ENCODE peak calls at places on chromosomes 12 and 14, in six cellular contexts. N, O, B, E, C and D are unnamed samples.

GRCh38 chr12:45327823-45328383 is 112.0 kb downstream of the ANO6 start:
- DNase-seq in N (no peak), O (no peak), B (no peak), E (no peak), C (no peak), D (no peak)

GRCh38 chr14:85531594-85532391 is 1.8 kb downstream of the FLRT2 start:
- DNase-seq in N (no peak), O (no peak), B (no peak), E (no peak), C (no peak), D (no peak)

GRCh38 chr14:50335389-50335788 is 23.3 kb downstream of the DMAC2L start:
- DNase-seq in N (no peak), O (peak; percentile 53), B (peak; percentile 13), E (no peak), C (no peak), D (no peak)

GRCh38 chr12:28409892-28410291 is 219.6 kb downstream of the CCDC91 start:
- DNase-seq in N (no peak), O (no peak), B (no peak), E (no peak), C (no peak), D (no peak)

GRCh38 chr12:119468286-119468685 is 125.3 kb upstream of the TMEM233 start:
- DNase-seq in N (no peak), O (no peak), B (no peak), E (no peak), C (no peak), D (no peak)

GRCh38 chr14:90805662-90806548 is 10.3 kb downstream of the TTC7B start:
- DNase-seq in N (no peak), O (no peak), B (no peak), E (no peak), C (peak; percentile 40), D (no peak)

GRCh38 chr14:105075364-105076295 is 10.4 kb upstream of the GPR132 start:
- DNase-seq in N (no peak), O (no peak), B (no peak), E (peak; percentile 95), C (peak; percentile 87), D (peak; percentile 93)

GRCh38 chr14:55781046-55781445 is 201.0 kb downstream of the KTN1 start:
- DNase-seq in N (no peak), O (no peak), B (no peak), E (no peak), C (no peak), D (no peak)

GRCh38 chr12:17284873-17285272 is 678.9 kb upstream of the LMO3 start:
- DNase-seq in N (no peak), O (no peak), B (no peak), E (no peak), C (no peak), D (no peak)

GRCh38 chr14:21724115-21724973 is 50.7 kb upstream of the OR4E1 start:
- DNase-seq in N (no peak), O (no peak), B (no peak), E (no peak), C (no peak), D (no peak)

GRCh38 chr12:27186240-27186839 is 57.7 kb upstream of the STK38L start:
- DNase-seq in N (no peak), O (no peak), B (no peak), E (no peak), C (no peak), D (no peak)

GRCh38 chr12:56221233-56221756 is 427 bp downstream of the RNF41 start:
- DNase-seq in N (no peak), O (no peak), B (no peak), E (no peak), C (no peak), D (no peak)

GRCh38 chr12:56224102-56224701 is at the start of gene NABP2:
- DNase-seq in N (peak; percentile 89), O (peak; percentile 95), B (peak; percentile 92), E (peak; percentile 99), C (peak; percentile 99), D (peak; percentile 100)

GRCh38 chr12:56223571-56224101 is 506 bp upstream of the NABP2 start:
- DNase-seq in N (no peak), O (no peak), B (no peak), E (no peak), C (no peak), D (no peak)

GRCh38 chr12:56221757-56222530 is at the start of gene RNF41:
- DNase-seq in N (peak; percentile 82), O (peak; percentile 89), B (peak; percentile 91), E (peak; percentile 94), C (peak; percentile 94), D (peak; percentile 97)

DNA sequence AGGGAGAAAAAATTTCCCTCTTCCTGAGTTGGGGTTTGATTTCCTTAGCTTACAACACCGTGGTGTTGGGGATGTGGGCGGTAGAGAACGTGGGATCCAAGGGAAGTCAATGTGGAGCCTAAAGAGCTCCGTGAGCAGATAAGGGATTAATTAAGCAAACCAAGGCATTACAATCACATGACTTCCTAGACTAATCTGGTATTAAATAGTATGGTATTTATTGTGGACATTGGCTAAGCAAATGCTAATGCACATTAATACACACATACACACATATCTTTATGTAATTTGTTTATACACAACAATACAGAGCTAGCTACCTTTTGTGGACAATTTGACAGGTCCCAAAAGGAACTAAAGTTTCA is 791 bp upstream of the RNF41 start:
- DNase-seq in N (no peak), O (no peak), B (no peak), E (no peak), C (no peak), D (no peak)
- TF ChIP-seq POLR2A in N (no peak), O (no peak), B (no peak), E (no peak), C (no peak), D (no peak)

DNA sequence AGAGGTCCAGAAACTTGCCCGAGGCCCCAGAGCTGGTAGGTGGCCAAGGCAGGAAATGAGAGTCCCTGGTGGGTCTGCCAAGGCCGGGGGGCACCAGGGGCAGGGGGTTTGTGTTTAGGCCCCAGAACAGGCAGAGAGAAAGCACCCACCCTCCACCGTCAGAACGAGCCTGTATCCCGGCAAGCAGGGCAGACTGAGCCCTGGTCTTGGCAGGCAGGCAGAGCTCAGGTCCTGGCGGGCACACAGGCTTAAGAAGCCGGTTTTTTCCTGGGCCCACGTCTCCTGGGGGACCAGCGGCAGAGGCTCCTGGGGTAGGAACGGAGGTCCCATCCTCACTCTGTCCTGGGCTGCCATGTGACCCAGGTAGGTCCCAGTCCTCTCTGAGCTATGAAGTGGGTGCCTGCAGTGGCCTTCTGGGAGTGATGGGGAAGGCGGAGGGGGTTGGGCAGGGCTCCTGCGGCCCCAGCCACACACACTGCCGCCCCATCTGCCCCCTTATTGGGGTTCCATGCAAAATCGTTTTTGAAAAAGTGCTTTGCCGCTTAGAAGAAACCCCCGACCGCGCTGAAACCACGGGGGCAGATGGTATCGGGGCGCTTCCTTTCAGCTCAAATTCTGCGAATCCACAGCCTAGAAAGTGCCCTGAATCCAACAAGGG is 24.2 kb downstream of the SH2B3 start:
- DNase-seq in N (no peak), O (no peak), B (no peak), E (no peak), C (no peak), D (no peak)
- TF ChIP-seq TAF1 in N (no peak), O (no peak), B (no peak), E (no peak), C (no peak), D (no peak)

DNA sequence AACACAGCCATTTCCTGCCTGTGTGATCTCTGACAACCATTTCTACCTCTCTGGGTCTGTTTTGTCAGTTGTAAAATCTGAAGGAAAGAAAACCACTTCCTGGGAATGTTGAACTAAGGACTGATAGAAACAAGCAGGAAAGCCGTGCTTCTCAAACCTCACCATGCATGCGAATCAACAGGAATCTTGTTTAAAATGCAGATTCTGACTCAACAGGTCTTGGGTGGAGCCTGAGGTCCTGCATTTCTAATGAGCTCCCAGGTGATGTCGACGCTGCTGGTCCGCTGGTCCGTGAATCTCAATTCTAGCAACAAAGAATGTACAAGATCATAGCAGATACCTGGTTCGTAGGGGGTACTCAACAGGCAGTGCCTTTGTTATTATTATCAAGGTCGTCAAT is 38.0 kb upstream of the GPATCH2L start:
- DNase-seq in N (no peak), O (no peak), B (no peak), E (no peak), C (no peak), D (no peak)
- TF ChIP-seq POLR2AphosphoS5 in N (no peak), O (no peak), B (no peak), E (no peak), C (no peak), D (no peak)

GRCh38 chr12:130710001-130710732 is 5.9 kb downstream of the RIMBP2 start:
- DNase-seq in N (no peak), O (no peak), B (no peak), E (no peak), C (no peak), D (no peak)
- TF ChIP-seq POLR2A in N (no peak), O (no peak), B (no peak), E (no peak), C (no peak), D (no peak)